ENCODE peak calls at places on chromosomes 11 and 22, in seven cellular contexts. One of them, this sample, is unnamed.

GRCh38 chr11:69546735-69547370 is 65.4 kb downstream of the LINC01488 start:
- DNase-seq in SJSA1: no peak
- DNase-seq in neural progenitor cell: no peak
- DNase-seq in adrenal gland: no peak
- DNase-seq in right cardiac atrium: no peak
- DNase-seq in A549: no peak
- DNase-seq in cardiac muscle cell: no peak
- DNase-seq in this sample: no peak

GRCh38 chr11:33891714-33892327 is at the start of gene LMO2:
- DNase-seq in adrenal gland: no peak
- DNase-seq in neural progenitor cell: no peak
- DNase-seq in SJSA1: no peak
- DNase-seq in A549: no peak
- DNase-seq in right cardiac atrium: no peak
- DNase-seq in cardiac muscle cell: no peak
- DNase-seq in this sample: no peak

GRCh38 chr11:94450061-94450460 is 43.6 kb downstream of the MRE11 start:
- DNase-seq in right cardiac atrium: no peak
- DNase-seq in neural progenitor cell: no peak
- DNase-seq in SJSA1: no peak
- DNase-seq in A549: no peak
- DNase-seq in adrenal gland: no peak
- DNase-seq in cardiac muscle cell: peak; percentile 22
- DNase-seq in this sample: no peak

GRCh38 chr22:33400061-33400840 is 342.1 kb upstream of the SYN3 start:
- DNase-seq in neural progenitor cell: no peak
- DNase-seq in A549: no peak
- DNase-seq in adrenal gland: no peak
- DNase-seq in cardiac muscle cell: no peak
- DNase-seq in right cardiac atrium: no peak
- DNase-seq in SJSA1: no peak
- DNase-seq in this sample: no peak

GRCh38 chr11:16001044-16001568 is 355.2 kb downstream of the SOX6 start:
- DNase-seq in neural progenitor cell: no peak
- DNase-seq in A549: no peak
- DNase-seq in cardiac muscle cell: no peak
- DNase-seq in adrenal gland: no peak
- DNase-seq in SJSA1: no peak
- DNase-seq in right cardiac atrium: no peak
- DNase-seq in this sample: no peak

GRCh38 chr11:30165652-30166051 is 65.2 kb upstream of the FSHB start:
- DNase-seq in cardiac muscle cell: no peak
- DNase-seq in adrenal gland: no peak
- DNase-seq in neural progenitor cell: no peak
- DNase-seq in SJSA1: no peak
- DNase-seq in right cardiac atrium: no peak
- DNase-seq in A549: no peak
- DNase-seq in this sample: no peak

GRCh38 chr11:2135648-2136201 is 3.5 kb downstream of the IGF2 start:
- DNase-seq in cardiac muscle cell: no peak
- DNase-seq in right cardiac atrium: no peak
- DNase-seq in A549: no peak
- DNase-seq in neural progenitor cell: no peak
- DNase-seq in SJSA1: no peak
- DNase-seq in adrenal gland: no peak
- DNase-seq in this sample: peak; percentile 52

GRCh38 chr11:78786086-78786485 is 211.4 kb upstream of the NARS2 start:
- DNase-seq in neural progenitor cell: no peak
- DNase-seq in right cardiac atrium: no peak
- DNase-seq in SJSA1: no peak
- DNase-seq in cardiac muscle cell: no peak
- DNase-seq in A549: no peak
- DNase-seq in adrenal gland: no peak
- DNase-seq in this sample: no peak

GRCh38 chr11:19552100-19552499 is 160.5 kb upstream of the NAV2 start:
- DNase-seq in neural progenitor cell: no peak
- DNase-seq in cardiac muscle cell: no peak
- DNase-seq in right cardiac atrium: no peak
- DNase-seq in A549: no peak
- DNase-seq in adrenal gland: no peak
- DNase-seq in SJSA1: no peak
- DNase-seq in this sample: no peak

GRCh38 chr11:68751331-68751856 is at the start of gene TESMIN:
- DNase-seq in cardiac muscle cell: peak; percentile 81
- DNase-seq in right cardiac atrium: peak; percentile 85
- DNase-seq in A549: peak; percentile 89
- DNase-seq in neural progenitor cell: peak; percentile 94
- DNase-seq in SJSA1: peak; percentile 70
- DNase-seq in adrenal gland: peak; percentile 92
- DNase-seq in this sample: peak; percentile 95

GRCh38 chr22:28345304-28345703 is 334.3 kb downstream of the TTC28 start:
- DNase-seq in adrenal gland: peak; percentile 37
- DNase-seq in neural progenitor cell: no peak
- DNase-seq in right cardiac atrium: no peak
- DNase-seq in cardiac muscle cell: peak; percentile 9
- DNase-seq in A549: no peak
- DNase-seq in SJSA1: peak; percentile 7
- DNase-seq in this sample: no peak

GRCh38 chr11:68051191-68052136 is 12.6 kb downstream of the TCIRG1 start:
- DNase-seq in adrenal gland: no peak
- DNase-seq in A549: no peak
- DNase-seq in SJSA1: no peak
- DNase-seq in right cardiac atrium: no peak
- DNase-seq in cardiac muscle cell: no peak
- DNase-seq in neural progenitor cell: no peak
- DNase-seq in this sample: no peak

GRCh38 chr22:38228873-38229740 is 27.3 kb downstream of the MAFF start:
- DNase-seq in right cardiac atrium: peak; percentile 62
- DNase-seq in A549: peak; percentile 75
- DNase-seq in cardiac muscle cell: peak; percentile 60
- DNase-seq in adrenal gland: peak; percentile 82
- DNase-seq in SJSA1: peak; percentile 98
- DNase-seq in neural progenitor cell: no peak
- DNase-seq in this sample: no peak

GRCh38 chr11:46554205-46555162 is 39.3 kb downstream of the AMBRA1 start:
- DNase-seq in cardiac muscle cell: peak; percentile 81
- DNase-seq in adrenal gland: peak; percentile 39
- DNase-seq in right cardiac atrium: no peak
- DNase-seq in A549: peak; percentile 84
- DNase-seq in neural progenitor cell: peak; percentile 51
- DNase-seq in SJSA1: peak; percentile 59
- DNase-seq in this sample: no peak

GRCh38 chr11:86916330-86916729 is 38.9 kb downstream of the FZD4 start:
- DNase-seq in SJSA1: peak; percentile 84
- DNase-seq in A549: peak; percentile 65
- DNase-seq in neural progenitor cell: no peak
- DNase-seq in adrenal gland: no peak
- DNase-seq in cardiac muscle cell: peak; percentile 80
- DNase-seq in right cardiac atrium: no peak
- DNase-seq in this sample: no peak

GRCh38 chr22:26477341-26477731 is 6.2 kb downstream of the HPS4 start:
- DNase-seq in right cardiac atrium: no peak
- DNase-seq in neural progenitor cell: no peak
- DNase-seq in SJSA1: no peak
- DNase-seq in A549: no peak
- DNase-seq in cardiac muscle cell: no peak
- DNase-seq in adrenal gland: no peak
- DNase-seq in this sample: no peak

GRCh38 chr22:26480611-26480932 is 3.0 kb downstream of the HPS4 start:
- DNase-seq in A549: no peak
- DNase-seq in neural progenitor cell: no peak
- DNase-seq in SJSA1: no peak
- DNase-seq in cardiac muscle cell: no peak
- DNase-seq in adrenal gland: no peak
- DNase-seq in right cardiac atrium: no peak
- DNase-seq in this sample: no peak

GRCh38 chr22:26479792-26480610 is 3.6 kb downstream of the HPS4 start:
- DNase-seq in A549: no peak
- DNase-seq in neural progenitor cell: no peak
- DNase-seq in cardiac muscle cell: no peak
- DNase-seq in adrenal gland: no peak
- DNase-seq in SJSA1: no peak
- DNase-seq in right cardiac atrium: no peak
- DNase-seq in this sample: no peak

GRCh38 chr22:26481112-26481693 is 2.4 kb downstream of the HPS4 start:
- DNase-seq in adrenal gland: no peak
- DNase-seq in A549: no peak
- DNase-seq in neural progenitor cell: no peak
- DNase-seq in right cardiac atrium: no peak
- DNase-seq in SJSA1: no peak
- DNase-seq in cardiac muscle cell: no peak
- DNase-seq in this sample: no peak

DNA sequence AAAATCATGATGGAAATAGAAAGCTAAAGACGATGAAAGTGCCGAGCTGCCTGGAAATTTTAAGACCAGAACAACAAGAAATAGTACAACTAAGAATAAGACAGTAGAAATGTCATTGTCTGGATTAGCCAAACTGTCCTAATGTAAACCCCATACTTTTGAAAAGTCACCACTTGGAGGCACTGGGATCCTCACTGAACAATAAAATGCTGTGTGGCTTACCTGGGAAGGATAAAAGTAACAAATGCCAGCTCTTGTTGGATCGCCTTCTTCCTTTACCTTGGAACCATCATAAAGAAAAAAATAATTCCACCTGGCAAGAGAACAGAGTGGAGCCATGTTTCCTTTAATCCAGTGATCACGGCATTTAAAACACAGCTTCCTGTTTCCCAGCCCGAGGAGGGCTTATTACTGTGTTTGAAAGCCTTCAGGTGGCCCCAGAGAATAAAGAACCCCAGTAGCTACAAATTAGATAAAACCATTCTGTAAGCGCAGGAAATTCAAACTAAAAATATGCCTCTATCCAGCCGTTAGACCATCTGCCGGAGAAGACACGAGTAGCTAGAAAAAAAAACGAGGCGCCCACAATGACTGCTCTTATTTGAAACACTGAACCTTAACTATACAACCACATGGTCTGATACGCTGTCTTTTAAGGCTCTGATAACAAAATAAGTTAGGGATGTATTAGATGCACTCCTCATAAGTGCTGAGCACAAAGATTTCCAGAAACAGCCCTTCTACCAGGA is 4.4 kb downstream of the HPS4 start:
- DNase-seq in right cardiac atrium: no peak
- DNase-seq in A549: no peak
- DNase-seq in adrenal gland: no peak
- DNase-seq in SJSA1: no peak
- DNase-seq in cardiac muscle cell: no peak
- DNase-seq in neural progenitor cell: no peak
- DNase-seq in this sample: no peak
- H3K27ac ChIP-seq in right cardiac atrium: no peak overlapping the region
- H3K27ac ChIP-seq in A549: no peak overlapping the region
- H3K27ac ChIP-seq in adrenal gland: no peak overlapping the region
- H3K27ac ChIP-seq in SJSA1: no peak overlapping the region
- H3K27ac ChIP-seq in cardiac muscle cell: no peak overlapping the region
- H3K27ac ChIP-seq in neural progenitor cell: no peak overlapping the region
- H3K27ac ChIP-seq in this sample: peak overlapping the region; percentile 57

GRCh38 chr11:133382217-133382746 is 150.0 kb downstream of the OPCML start:
- DNase-seq in cardiac muscle cell: no peak
- DNase-seq in neural progenitor cell: no peak
- DNase-seq in A549: no peak
- DNase-seq in adrenal gland: no peak
- DNase-seq in right cardiac atrium: no peak
- DNase-seq in SJSA1: no peak
- DNase-seq in this sample: no peak
- H3K9me3 ChIP-seq in cardiac muscle cell: no peaks in the 10 kb centered on the region
- H3K9me3 ChIP-seq in neural progenitor cell: no peaks in the 10 kb centered on the region
- H3K9me3 ChIP-seq in A549: no peaks in the 10 kb centered on the region
- H3K9me3 ChIP-seq in adrenal gland: no peaks in the 10 kb centered on the region
- H3K9me3 ChIP-seq in right cardiac atrium: no peaks in the 10 kb centered on the region
- H3K9me3 ChIP-seq in SJSA1: no peaks in the 10 kb centered on the region
- H3K9me3 ChIP-seq in this sample: no peaks in the 10 kb centered on the region

GRCh38 chr11:9137293-9138132 is 46.1 kb upstream of the SCUBE2 start:
- DNase-seq in adrenal gland: peak; percentile 69
- DNase-seq in cardiac muscle cell: peak; percentile 77
- DNase-seq in A549: peak; percentile 74
- DNase-seq in SJSA1: peak; percentile 42
- DNase-seq in right cardiac atrium: peak; percentile 65
- DNase-seq in neural progenitor cell: peak; percentile 88
- DNase-seq in this sample: peak; percentile 88

GRCh38 chr11:9138612-9139579 is 47.5 kb upstream of the SCUBE2 start:
- DNase-seq in adrenal gland: peak; percentile 55
- DNase-seq in A549: peak; percentile 86
- DNase-seq in right cardiac atrium: no peak
- DNase-seq in neural progenitor cell: no peak
- DNase-seq in SJSA1: peak; percentile 81
- DNase-seq in cardiac muscle cell: peak; percentile 82
- DNase-seq in this sample: no peak

GRCh38 chr11:9139628-9140357 is 48.4 kb upstream of the SCUBE2 start:
- DNase-seq in A549: no peak
- DNase-seq in neural progenitor cell: no peak
- DNase-seq in SJSA1: no peak
- DNase-seq in cardiac muscle cell: no peak
- DNase-seq in right cardiac atrium: no peak
- DNase-seq in adrenal gland: no peak
- DNase-seq in this sample: no peak

GRCh38 chr11:9136731-9137130 is 45.3 kb upstream of the SCUBE2 start:
- DNase-seq in A549: no peak
- DNase-seq in cardiac muscle cell: no peak
- DNase-seq in SJSA1: no peak
- DNase-seq in right cardiac atrium: no peak
- DNase-seq in neural progenitor cell: no peak
- DNase-seq in adrenal gland: no peak
- DNase-seq in this sample: no peak

DNA sequence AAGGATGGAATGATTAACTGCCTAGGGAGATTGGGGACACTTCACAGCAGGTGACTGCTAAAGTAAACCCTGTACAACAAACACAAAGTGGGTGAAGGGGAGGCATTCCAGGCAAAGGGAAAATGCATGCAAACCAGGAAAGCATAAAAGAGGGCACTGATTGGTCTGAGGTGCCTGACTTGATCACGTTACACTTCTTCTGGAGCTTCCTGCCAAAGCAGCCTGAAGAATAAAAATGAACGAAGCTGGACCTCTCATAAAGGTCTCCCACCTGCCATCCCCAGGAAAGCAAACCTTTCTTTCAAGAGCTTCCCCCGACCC is 46.7 kb upstream of the SCUBE2 start:
- DNase-seq in SJSA1: no peak
- DNase-seq in right cardiac atrium: no peak
- DNase-seq in neural progenitor cell: no peak
- DNase-seq in A549: no peak
- DNase-seq in cardiac muscle cell: no peak
- DNase-seq in adrenal gland: no peak
- DNase-seq in this sample: no peak
- H3K27ac ChIP-seq in SJSA1: no peak overlapping the region
- H3K27ac ChIP-seq in right cardiac atrium: no peak overlapping the region
- H3K27ac ChIP-seq in neural progenitor cell: no peak overlapping the region
- H3K27ac ChIP-seq in A549: peak overlapping the region; percentile 83
- H3K27ac ChIP-seq in cardiac muscle cell: no peak overlapping the region
- H3K27ac ChIP-seq in adrenal gland: no peak overlapping the region
- H3K27ac ChIP-seq in this sample: peak overlapping the region; percentile 64

DNA sequence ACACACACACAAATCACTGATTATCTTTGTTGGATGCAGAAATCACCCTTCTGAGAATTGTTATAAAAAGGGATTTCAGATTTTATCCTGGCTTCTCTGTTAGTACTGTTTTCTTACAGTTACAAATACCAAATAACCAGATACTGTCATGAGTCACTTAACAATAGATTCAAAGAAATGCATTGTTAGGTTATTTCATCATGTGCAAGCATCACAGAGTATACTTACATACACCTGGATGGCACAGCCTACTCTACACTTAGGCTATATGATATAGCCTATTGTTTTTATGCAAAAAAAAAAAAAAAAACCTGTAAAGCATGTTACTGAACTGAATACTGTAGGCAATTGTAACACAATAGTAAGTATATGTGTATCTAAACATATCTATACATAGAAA is 319.2 kb upstream of the ARHGAP42 start:
- DNase-seq in adrenal gland: no peak
- DNase-seq in neural progenitor cell: no peak
- DNase-seq in A549: no peak
- DNase-seq in right cardiac atrium: no peak
- DNase-seq in SJSA1: no peak
- DNase-seq in cardiac muscle cell: no peak
- DNase-seq in this sample: no peak
- H3K9me3 ChIP-seq in adrenal gland: no peaks in the 10 kb centered on the region
- H3K9me3 ChIP-seq in neural progenitor cell: no peaks in the 10 kb centered on the region
- H3K9me3 ChIP-seq in A549: no peaks in the 10 kb centered on the region
- H3K9me3 ChIP-seq in right cardiac atrium: peaks cover 4% of the 10 kb centered on the region
- H3K9me3 ChIP-seq in SJSA1: no peaks in the 10 kb centered on the region
- H3K9me3 ChIP-seq in cardiac muscle cell: no peaks in the 10 kb centered on the region
- H3K9me3 ChIP-seq in this sample: peaks cover 21% of the 10 kb centered on the region

This sample was measured in left lung.